ENCODE peak calls at places on chromosomes 3 and 15, in four cellular contexts. C is GM12878, B is HepG2, T is K562. D is an unnamed sample.

GRCh38 chr3:134976948-134977347 is 181.9 kb downstream of the EPHB1 start:
- DNase-seq in C (no peak), B (no peak), T (no peak), D (no peak)

GRCh38 chr15:57554063-57554820 is 37.5 kb upstream of the MYZAP start:
- DNase-seq in T (no peak), C (no peak), B (no peak), D (no peak)

GRCh38 chr3:19103510-19103909 is 44.8 kb upstream of the KCNH8 start:
- DNase-seq in T (no peak), B (no peak), C (no peak), D (no peak)

GRCh38 chr15:42863572-42864239 is 56.9 kb downstream of the TTBK2 start:
- DNase-seq in C (no peak), T (no peak), B (no peak), D (no peak)

GRCh38 chr3:197298858-197299854 is 744 bp upstream of the DLG1 start:
- DNase-seq in T (peak; percentile 73), B (peak; percentile 49), C (no peak), D (peak; percentile 69)

GRCh38 chr3:69505770-69506407 is 120.0 kb upstream of the FRMD4B start:
- DNase-seq in T (no peak), B (no peak), C (no peak), D (no peak)

GRCh38 chr15:72197460-72198409 is at the start of gene GRAMD2A:
- DNase-seq in B (no peak), T (no peak), C (no peak), D (peak; percentile 72)

GRCh38 chr15:73781038-73781925 is 28.1 kb upstream of the INSYN1 start:
- DNase-seq in B (no peak), T (peak; percentile 79), C (no peak), D (no peak)

GRCh38 chr3:138331143-138331894 is 1.7 kb upstream of the NME9 start:
- DNase-seq in B (no peak), T (no peak), C (no peak), D (no peak)

GRCh38 chr15:22954798-22955543 is 25.2 kb downstream of the CYFIP1 start:
- DNase-seq in T (no peak), B (peak; percentile 29), C (no peak), D (no peak)

GRCh38 chr3:146813496-146813895 is 208.3 kb upstream of the PLSCR5 start:
- DNase-seq in T (no peak), B (no peak), C (no peak), D (no peak)

GRCh38 chr3:147390589-147391569 is 15.5 kb downstream of the ZIC4 start:
- DNase-seq in C (no peak), T (no peak), B (no peak), D (peak; percentile 52)

GRCh38 chr3:171640520-171641412 is 169.5 kb downstream of the PLD1 start:
- DNase-seq in C (no peak), B (peak; percentile 25), T (peak; percentile 32), D (peak; percentile 23)

GRCh38 chr3:111577798-111578685 is 17.1 kb downstream of the ZBED2 start:
- DNase-seq in T (no peak), B (peak; percentile 16), C (peak; percentile 39), D (no peak)

GRCh38 chr3:156630081-156630772 is 44.2 kb upstream of the TIPARP start:
- DNase-seq in C (no peak), B (no peak), T (no peak), D (no peak)

GRCh38 chr3:71532639-71533395 is 50.7 kb downstream of the FOXP1 start:
- DNase-seq in T (no peak), C (no peak), B (no peak), D (no peak)

GRCh38 chr15:71725215-71725955 is 85.0 kb upstream of the NR2E3 start:
- DNase-seq in T (no peak), C (no peak), B (no peak), D (no peak)

GRCh38 chr3:129434140-129434539 is 5.6 kb downstream of the MBD4 start:
- DNase-seq in B (no peak), T (no peak), C (no peak), D (no peak)

GRCh38 chr15:39502048-39502447 is 78.8 kb upstream of the THBS1 start:
- DNase-seq in T (no peak), B (no peak), C (no peak), D (no peak)

GRCh38 chr3:191484461-191484860 is 23.5 kb downstream of the PYDC2 start:
- DNase-seq in B (no peak), C (no peak), T (no peak), D (no peak)

GRCh38 chr15:25088261-25088790 is 133.5 kb downstream of the SNRPN start:
- DNase-seq in B (no peak), C (no peak), T (no peak), D (no peak)

GRCh38 chr15:42035362-42035761 is 14.5 kb upstream of the PLA2G4E start:
- DNase-seq in B (no peak), C (peak; percentile 52), T (no peak), D (no peak)

GRCh38 chr3:27556854-27557253 is 72.7 kb upstream of the SLC4A7 start:
- DNase-seq in C (no peak), B (no peak), T (no peak), D (no peak)

GRCh38 chr3:107323723-107324122 is 53.5 kb upstream of the CCDC54 start:
- DNase-seq in T (no peak), C (no peak), B (no peak), D (no peak)

GRCh38 chr3:123941150-123941941 is 19.7 kb downstream of the CCDC14 start:
- DNase-seq in C (no peak), B (no peak), T (no peak), D (no peak)

GRCh38 chr15:51382787-51383186 is 41.3 kb downstream of the GLDN start:
- DNase-seq in B (peak; percentile 27), T (peak; percentile 39), C (no peak), D (peak; percentile 59)

GRCh38 chr15:25862469-25863066 is 559 bp downstream of the ATP10A start:
- DNase-seq in C (no peak), T (no peak), B (no peak), D (peak; percentile 47)

GRCh38 chr15:59042041-59042440 is 54.6 kb downstream of the RNF111 start:
- DNase-seq in T (no peak), B (no peak), C (no peak), D (no peak)

GRCh38 chr3:45644063-45644462 is 45.1 kb upstream of the SACM1L start:
- DNase-seq in C (no peak), T (no peak), B (peak; percentile 27), D (no peak)

GRCh38 chr3:98994128-98994762 is 92.8 kb upstream of the DCBLD2 start:
- DNase-seq in T (peak; percentile 23), B (peak; percentile 34), C (no peak), D (no peak)

GRCh38 chr3:117837391-117837790 is 1127.8 kb downstream of the TUSC7 start:
- DNase-seq in T (no peak), B (no peak), C (no peak), D (no peak)

GRCh38 chr15:29925227-29926082 is 103.2 kb upstream of the TJP1 start:
- DNase-seq in B (peak; percentile 57), C (no peak), T (peak; percentile 73), D (peak; percentile 91)

GRCh38 chr3:36193448-36193847 is 186.9 kb upstream of the STAC start:
- DNase-seq in C (no peak), T (no peak), B (no peak), D (no peak)

GRCh38 chr3:77254967-77255831 is 215.3 kb downstream of the ROBO2 start:
- DNase-seq in T (peak; percentile 73), C (no peak), B (peak; percentile 54), D (peak; percentile 45)

GRCh38 chr3:162970292-162970691 is 1473.7 kb downstream of the OTOL1 start:
- DNase-seq in C (no peak), T (no peak), B (no peak), D (no peak)
- TF ChIP-seq CBFB in C (no peak), T (no peak), B (no peak), D (no peak)

DNA sequence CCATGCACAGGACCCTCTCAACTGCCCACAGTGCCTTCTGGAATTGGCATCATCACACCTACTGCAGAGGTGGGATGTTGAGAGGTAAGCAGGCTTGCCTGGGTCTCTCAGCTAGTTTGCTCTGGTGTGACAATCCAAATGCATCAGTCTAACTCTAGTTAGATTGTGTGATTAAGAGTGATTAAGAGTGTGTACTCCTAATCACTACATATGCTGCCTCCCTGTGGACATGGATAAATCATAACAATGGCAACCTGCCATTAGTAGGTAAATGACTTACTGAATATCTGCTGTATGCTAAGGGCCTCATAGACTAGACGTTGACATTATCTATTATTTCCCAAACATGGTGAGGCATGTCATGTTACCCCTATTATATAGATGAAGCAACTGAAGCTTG is 342.1 kb downstream of the OCA2 start:
- DNase-seq in B (no peak), C (no peak), T (no peak), D (no peak)
- TF ChIP-seq CBFB in B (no peak), C (no peak), T (no peak), D (no peak)

GRCh38 chr3:37537914-37538691 is 323.6 kb upstream of the CTDSPL start:
- DNase-seq in C (no peak), T (no peak), B (no peak), D (no peak)
- TF ChIP-seq CBFB in C (no peak), T (no peak), B (no peak), D (no peak)

GRCh38 chr3:33219175-33219487 is 521 bp upstream of the SUSD5 start:
- DNase-seq in B (no peak), C (no peak), T (no peak), D (no peak)

GRCh38 chr3:33221241-33221640 is 2.6 kb upstream of the SUSD5 start:
- DNase-seq in C (no peak), T (no peak), B (no peak), D (no peak)

GRCh38 chr3:33218072-33218445 is 551 bp downstream of the SUSD5 start:
- DNase-seq in T (no peak), B (no peak), C (no peak), D (no peak)

GRCh38 chr3:33215739-33216138 is 2.9 kb downstream of the SUSD5 start:
- DNase-seq in T (no peak), C (no peak), B (no peak), D (no peak)

GRCh38 chr3:33218446-33219174 is at the start of gene SUSD5:
- DNase-seq in C (no peak), T (no peak), B (no peak), D (peak; percentile 71)
- TF ChIP-seq CBFB in C (no peak), T (no peak), B (no peak), D (peak; percentile 19)

GRCh38 chr15:63203451-63204090 is 14.2 kb downstream of the RAB8B start:
- DNase-seq in C (no peak), B (no peak), T (peak; percentile 63), D (no peak)
- TF ChIP-seq CBFB in C (no peak), B (no peak), T (no peak), D (no peak)

GRCh38 chr3:44039006-44039405 is 202.7 kb upstream of the TOPAZ1 start:
- DNase-seq in C (no peak), B (no peak), T (no peak), D (no peak)
- TF ChIP-seq CBFB in C (no peak), B (no peak), T (no peak), D (no peak)